ENCODE peak calls at places on chromosomes 3 and 15, in five cellular contexts. Y is MM.1S, S is hepatocyte, G is stomach, R is GM12878. H is an unnamed sample. For H3K4me1, the result is how much of the 10 kb centered on the place peaks cover.

GRCh38 chr3:60514085-60514649 is 737.1 kb downstream of the FHIT start:
- DNase-seq in Y (no peak), S (no peak), G (no peak), R (no peak), H (no peak)

GRCh38 chr3:65988440-65988839 is 50.3 kb downstream of the MAGI1 start:
- DNase-seq in Y (no peak), S (no peak), G (no peak), R (no peak), H (no peak)

GRCh38 chr3:126939347-126939735 is 43.6 kb upstream of the PLXNA1 start:
- DNase-seq in Y (no peak), S (no peak), G (no peak), R (no peak), H (no peak)

GRCh38 chr15:68775671-68776476 is 44.8 kb downstream of the ANP32A start:
- DNase-seq in Y (no peak), S (no peak), G (peak), R (no peak), H (peak)

GRCh38 chr3:27059489-27059888 is 309.7 kb downstream of the NEK10 start:
- DNase-seq in Y (no peak), S (no peak), G (no peak), R (no peak), H (no peak)

GRCh38 chr3:10697918-10698317 is 118.1 kb upstream of the SLC6A11 start:
- DNase-seq in Y (no peak), S (no peak), G (no peak), R (no peak), H (no peak)

GRCh38 chr15:78063966-78064365 is 13.5 kb downstream of the TBC1D2B start:
- DNase-seq in Y (no peak), S (no peak), G (no peak), R (no peak), H (no peak)

GRCh38 chr3:112811917-112812660 is 34.6 kb downstream of the CD200R1L start:
- DNase-seq in Y (no peak), S (no peak), G (no peak), R (no peak), H (peak)

GRCh38 chr3:112755845-112756671 is 90.6 kb downstream of the CD200R1L start:
- DNase-seq in Y (no peak), S (no peak), G (no peak), R (no peak), H (no peak)

GRCh38 chr15:74540135-74540760 is 772 bp upstream of the ARID3B start:
- DNase-seq in Y (peak), S (no peak), G (no peak), R (no peak), H (no peak)

GRCh38 chr15:51075364-51075763 is 19.3 kb downstream of the TNFAIP8L3 start:
- DNase-seq in Y (no peak), S (no peak), G (no peak), R (no peak), H (peak)

GRCh38 chr3:48555949-48556795 is 431 bp downstream of the PFKFB4 start:
- DNase-seq in Y (no peak), S (no peak), G (no peak), R (no peak), H (no peak)

GRCh38 chr3:157159037-157159761 is 748 bp downstream of the CCNL1 start:
- DNase-seq in Y (peak), S (peak), G (peak), R (no peak), H (peak)

GRCh38 chr3:45947361-45947760 is 4.1 kb downstream of the CXCR6 start:
- DNase-seq in Y (no peak), S (no peak), G (no peak), R (no peak), H (no peak)

GRCh38 chr3:32239638-32240550 is 1.4 kb downstream of the CMTM8 start:
- DNase-seq in Y (peak), S (peak), G (peak), R (no peak), H (no peak)

GRCh38 chr3:10557783-10558373 is 52.5 kb upstream of the ATP2B2 start:
- DNase-seq in Y (no peak), S (no peak), G (no peak), R (no peak), H (no peak)

GRCh38 chr3:196519738-196520122 is 4.6 kb upstream of the SMCO1 start:
- DNase-seq in Y (no peak), S (no peak), G (no peak), R (no peak), H (no peak)

GRCh38 chr3:12541625-12542024 is 3.7 kb downstream of the MKRN2OS start:
- DNase-seq in Y (no peak), S (peak), G (no peak), R (no peak), H (no peak)

GRCh38 chr3:169668081-169668956 is 4.8 kb upstream of the MECOM start:
- DNase-seq in Y (peak), S (peak), G (peak), R (no peak), H (no peak)

GRCh38 chr15:35738370-35738769 is 192.4 kb upstream of the DPH6 start:
- DNase-seq in Y (no peak), S (no peak), G (no peak), R (no peak), H (no peak)

GRCh38 chr3:18988619-18989229 is 159.6 kb upstream of the KCNH8 start:
- DNase-seq in Y (peak), S (peak), G (no peak), R (no peak), H (no peak)

GRCh38 chr15:33675246-33675645 is 293.1 kb upstream of the CHRM5 start:
- DNase-seq in Y (peak), S (peak), G (no peak), R (no peak), H (no peak)

GRCh38 chr3:129690406-129690805 is 83.9 kb upstream of the PLXND1 start:
- DNase-seq in Y (peak), S (peak), G (no peak), R (peak), H (no peak)

GRCh38 chr15:52790166-52790708 is at the start of gene ONECUT1:
- DNase-seq in Y (peak), S (peak), G (peak), R (no peak), H (no peak)

GRCh38 chr3:14144423-14145075 is 19.7 kb downstream of the TMEM43 start:
- DNase-seq in Y (peak), S (peak), G (peak), R (peak), H (peak)

GRCh38 chr3:72810063-72810462 is 38.2 kb downstream of the SHQ1 start:
- DNase-seq in Y (no peak), S (peak), G (no peak), R (no peak), H (no peak)

GRCh38 chr3:129126726-129127280 is 5.2 kb upstream of the RAB43 start:
- DNase-seq in Y (no peak), S (no peak), G (no peak), R (no peak), H (no peak)

DNA sequence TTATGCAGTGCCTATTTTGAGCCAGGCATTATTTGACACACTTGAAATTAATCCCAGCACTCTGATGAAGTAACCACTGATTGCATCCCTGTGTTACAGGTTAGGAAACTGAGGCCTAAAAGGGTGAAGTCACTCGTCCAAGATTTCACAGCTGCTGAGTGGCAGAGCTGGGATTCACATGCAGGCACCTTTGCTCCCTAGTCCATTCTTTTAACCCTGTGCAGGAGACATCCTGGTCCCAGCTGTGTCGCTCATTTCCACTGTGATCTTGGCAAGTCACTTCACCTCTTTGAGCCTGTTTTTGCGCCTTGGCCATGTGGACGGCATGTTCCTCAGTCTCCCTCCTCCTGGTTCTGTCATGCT is 70.5 kb downstream of the SMAD6 start:
- DNase-seq in Y (no peak), S (no peak), G (no peak), R (no peak), H (no peak)
- H3K4me1 ChIP-seq in Y (under half), S (half or more), G (half or more), R (under half), H (under half)

DNA sequence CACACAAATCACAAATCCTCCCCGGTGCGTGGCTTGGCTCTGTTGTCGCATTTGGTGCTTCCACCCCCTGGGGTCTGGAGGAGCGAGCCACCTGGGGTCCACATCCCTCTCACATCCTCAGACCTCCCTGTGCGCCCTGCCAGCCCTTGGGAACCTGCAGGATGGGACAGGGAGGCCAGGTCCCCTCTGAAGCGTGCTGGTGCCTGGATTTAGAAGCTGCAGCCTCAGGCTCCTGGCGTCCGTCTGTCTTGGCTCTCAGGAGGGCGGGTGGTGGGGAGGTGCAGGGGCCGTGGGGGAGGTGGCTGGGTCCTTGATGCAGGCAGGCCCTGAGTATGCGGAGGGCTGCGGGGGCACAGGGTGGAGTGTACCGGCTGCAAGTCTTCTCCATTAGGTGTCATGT is 38.4 kb downstream of the RGMA start:
- DNase-seq in Y (no peak), S (no peak), G (no peak), R (no peak), H (no peak)
- H3K4me3 ChIP-seq in Y (no peak), S (no peak), G (no peak), R (no peak), H (no peak)

DNA sequence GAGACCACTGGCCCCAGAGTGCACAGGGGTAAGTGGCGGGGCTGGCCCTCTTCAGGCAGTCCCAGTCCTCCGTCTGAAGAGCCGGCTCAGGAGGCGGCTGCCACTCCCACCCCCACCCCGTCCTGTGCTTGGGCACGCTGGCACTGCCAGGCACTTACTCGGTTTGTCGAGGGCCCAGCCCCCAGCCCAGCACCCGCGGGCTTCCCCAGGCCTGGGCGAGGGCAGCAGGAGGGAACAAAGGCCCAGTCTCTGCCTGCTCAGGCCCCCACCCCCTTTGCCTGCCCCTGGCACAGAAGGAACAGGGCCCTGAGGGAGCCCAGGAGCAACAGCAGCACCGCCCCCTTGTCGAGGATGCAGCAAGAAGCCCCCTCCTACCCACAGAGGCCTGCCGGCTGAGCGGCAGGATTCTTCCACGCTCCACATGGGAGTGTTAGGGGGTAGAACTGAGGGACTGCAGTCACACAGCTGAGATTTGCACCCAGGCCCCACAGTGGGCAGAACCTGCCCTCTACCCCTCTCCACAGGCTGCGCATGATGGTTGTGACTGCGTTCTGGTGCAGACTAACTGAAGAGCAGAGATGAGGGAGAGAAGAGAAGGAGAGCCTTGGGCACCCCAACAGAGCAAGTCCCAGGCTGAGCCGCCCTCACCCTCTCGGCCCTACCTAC is 8.9 kb downstream of the DUSP7 start:
- DNase-seq in Y (no peak), S (no peak), G (peak), R (no peak), H (no peak)
- H3K4me1 ChIP-seq in Y (under half), S (under half), G (under half), R (under half), H (under half)

GRCh38 chr15:92394327-92395175 is 870 bp downstream of the ST8SIA2 start:
- DNase-seq in Y (peak), S (peak), G (no peak), R (no peak), H (no peak)

GRCh38 chr15:92393994-92394326 is 279 bp downstream of the ST8SIA2 start:
- DNase-seq in Y (no peak), S (peak), G (no peak), R (no peak), H (no peak)

GRCh38 chr15:92392462-92392861 is 1.2 kb upstream of the ST8SIA2 start:
- DNase-seq in Y (no peak), S (peak), G (no peak), R (no peak), H (no peak)

GRCh38 chr15:92392966-92393286 is 755 bp upstream of the ST8SIA2 start:
- DNase-seq in Y (no peak), S (no peak), G (no peak), R (no peak), H (no peak)

GRCh38 chr15:92393287-92393993 is at the start of gene ST8SIA2:
- DNase-seq in Y (peak), S (peak), G (no peak), R (no peak), H (no peak)
- H3K4me3 ChIP-seq in Y (peak), S (peak), G (peak), R (no peak), H (no peak)

GRCh38 chr3:22241110-22241509 is 490.1 kb upstream of the ZNF385D start:
- DNase-seq in Y (no peak), S (no peak), G (no peak), R (no peak), H (no peak)
- H3K4me1 ChIP-seq in Y (under half), S (under half), G (under half), R (under half), H (under half)

GRCh38 chr3:147358144-147358992 is 48.0 kb downstream of the ZIC4 start:
- DNase-seq in Y (no peak), S (no peak), G (no peak), R (no peak), H (no peak)
- H3K4me3 ChIP-seq in Y (no peak), S (no peak), G (no peak), R (no peak), H (no peak)

GRCh38 chr15:62795171-62795570 is 247.4 kb upstream of the TPM1 start:
- DNase-seq in Y (no peak), S (no peak), G (no peak), R (peak), H (no peak)

GRCh38 chr15:62792960-62793758 is 249.4 kb upstream of the TPM1 start:
- DNase-seq in Y (no peak), S (no peak), G (no peak), R (peak), H (no peak)

GRCh38 chr15:62797171-62797570 is 245.4 kb upstream of the TPM1 start:
- DNase-seq in Y (no peak), S (no peak), G (no peak), R (no peak), H (no peak)

GRCh38 chr15:62796296-62796695 is 246.3 kb upstream of the TPM1 start:
- DNase-seq in Y (no peak), S (no peak), G (no peak), R (no peak), H (no peak)

DNA sequence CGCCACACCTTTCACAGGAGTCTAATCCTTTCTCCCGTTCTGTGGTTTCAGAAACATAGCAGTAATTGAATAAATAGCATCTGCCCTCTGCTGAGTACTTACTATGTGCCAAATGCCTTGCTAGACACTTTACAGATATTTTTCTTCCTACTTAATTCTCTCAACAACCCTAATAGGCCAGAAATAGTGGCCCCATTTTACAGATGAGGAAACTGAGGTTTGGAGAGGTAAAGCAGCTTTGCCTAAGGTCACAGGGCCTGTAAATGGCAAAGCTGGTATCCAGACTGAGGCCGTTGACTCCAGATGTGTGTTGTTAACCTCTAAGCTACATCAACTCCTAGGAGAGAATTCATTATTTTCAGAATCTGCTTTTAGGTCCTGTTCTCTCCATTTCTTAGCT is 246.8 kb upstream of the TPM1 start:
- DNase-seq in Y (no peak), S (no peak), G (no peak), R (no peak), H (no peak)
- H3K4me1 ChIP-seq in Y (under half), S (under half), G (under half), R (under half), H (under half)

H was measured in uterus.